ENCODE peak calls at places on chromosomes 5 and 9, in six cellular contexts. Z is NCI-H460; U is activated T-helper 1 cell treated with anti-CD3 and anti-CD28 coated beads, Interleukin-12 subunit alpha, Interleukin-12 subunit beta, Interleukin-2, Interleukin-4 antibody, amounts not matched to agents 30 ng/mL and 10 ng/mL and 1 ng/mL, durations not matched to agents 14 hours and 24 hours and 36 hours; R is AG09319; C is stimulated activated naive CD4-positive, alpha-beta T cell treated with Interleukin-2 at 50 U/mL for 16 hours; F is glutamatergic neuron. I is an unnamed sample.

GRCh38 chr5:11230890-11231289 is 469.9 kb upstream of the DAP start:
- DNase-seq in Z (no peak), U (no peak), R (no peak), C (no peak), F (no peak), I (no peak)

GRCh38 chr5:33772276-33772990 is 119.4 kb downstream of the ADAMTS12 start:
- DNase-seq in Z (no peak), U (no peak), R (no peak), C (no peak), F (no peak), I (no peak)

GRCh38 chr5:87735918-87736317 is 323.2 kb upstream of the CCNH start:
- DNase-seq in Z (no peak), U (no peak), R (no peak), C (no peak), F (no peak), I (peak)

GRCh38 chr5:38607396-38607795 is 51.0 kb upstream of the LIFR start:
- DNase-seq in Z (peak), U (no peak), R (peak), C (no peak), F (no peak), I (no peak)

GRCh38 chr5:173557123-173557903 is 59.1 kb downstream of the BOD1 start:
- DNase-seq in Z (no peak), U (no peak), R (no peak), C (no peak), F (no peak), I (no peak)

GRCh38 chr5:126676195-126676624 is 75.5 kb downstream of the PHAX start:
- DNase-seq in Z (peak), U (peak), R (peak), C (peak), F (peak), I (peak)

GRCh38 chr5:132445930-132446329 is 44.6 kb downstream of the IRF1 start:
- DNase-seq in Z (no peak), U (no peak), R (no peak), C (no peak), F (no peak), I (no peak)

GRCh38 chr5:135433626-135434426 is 13.3 kb downstream of the DCANP1 start:
- DNase-seq in Z (no peak), U (no peak), R (no peak), C (no peak), F (no peak), I (no peak)

GRCh38 chr5:164860896-164861295 is 1355.5 kb downstream of the MAT2B start:
- DNase-seq in Z (no peak), U (no peak), R (no peak), C (no peak), F (no peak), I (no peak)

GRCh38 chr9:113274474-113275146 is 762 bp downstream of the CDC26 start:
- DNase-seq in Z (peak), U (peak), R (peak), C (no peak), F (no peak), I (peak)

GRCh38 chr9:122464633-122465567 is 12.8 kb downstream of the OR1J1 start:
- DNase-seq in Z (peak), U (peak), R (peak), C (peak), F (peak), I (peak)

GRCh38 chr9:134560206-134560605 is 81.4 kb upstream of the COL5A1 start:
- DNase-seq in Z (no peak), U (no peak), R (no peak), C (no peak), F (no peak), I (no peak)

GRCh38 chr5:13624283-13625074 is 320.0 kb downstream of the DNAH5 start:
- DNase-seq in Z (no peak), U (no peak), R (no peak), C (no peak), F (no peak), I (no peak)

GRCh38 chr5:173235499-173236394 is 741 bp upstream of the NKX2-5 start:
- DNase-seq in Z (no peak), U (no peak), R (no peak), C (no peak), F (no peak), I (no peak)

GRCh38 chr9:112025886-112026285 is 129.3 kb downstream of the UGCG start:
- DNase-seq in Z (no peak), U (no peak), R (no peak), C (no peak), F (no peak), I (no peak)

GRCh38 chr5:67897980-67898379 is 317.6 kb upstream of the PIK3R1 start:
- DNase-seq in Z (no peak), U (no peak), R (no peak), C (no peak), F (no peak), I (no peak)

GRCh38 chr9:114200721-114201300 is 45.5 kb downstream of the COL27A1 start:
- DNase-seq in Z (no peak), U (no peak), R (no peak), C (no peak), F (no peak), I (no peak)

GRCh38 chr9:113570749-113571711 is 107.5 kb downstream of the RGS3 start:
- DNase-seq in Z (no peak), U (no peak), R (no peak), C (no peak), F (no peak), I (no peak)

GRCh38 chr9:92986175-92987110 is 39.1 kb downstream of the FGD3 start:
- DNase-seq in Z (no peak), U (no peak), R (no peak), C (peak), F (no peak), I (no peak)

GRCh38 chr9:115423646-115424045 is 305.7 kb upstream of the TNC start:
- DNase-seq in Z (no peak), U (no peak), R (no peak), C (no peak), F (no peak), I (no peak)

GRCh38 chr5:5523066-5523505 is 100.6 kb downstream of the ICE1 start:
- DNase-seq in Z (no peak), U (peak), R (no peak), C (no peak), F (no peak), I (no peak)